ENCODE peak calls at places on chromosomes 11 and 22, in eight cellular contexts. B is activated naive CD4-positive, alpha-beta T cell; A is GM10248; L is HL-60; G is foreskin keratinocyte; W is CD4-positive, CD25-positive, alpha-beta regulatory T cell; E is NB4; S is RCC 7860. I is an unnamed sample.

GRCh38 chr11:93654266-93654665 is 7.2 kb upstream of the CEP295 start:
- DNase-seq in E (no peak), L (peak), B (no peak), A (no peak), S (no peak), W (no peak), G (no peak), I (no peak)

GRCh38 chr11:57370251-57370650 is 10.7 kb downstream of the PRG3 start:
- DNase-seq in S (no peak), B (no peak), L (no peak), A (no peak), E (no peak), W (no peak), G (peak), I (no peak)

GRCh38 chr11:47518212-47518959 is 34.5 kb downstream of the CELF1 start:
- DNase-seq in L (no peak), A (no peak), W (peak), G (no peak), B (no peak), E (no peak), S (no peak), I (no peak)

GRCh38 chr22:42070517-42071422 is at the start of gene NAGA:
- DNase-seq in B (peak), E (peak), W (peak), L (peak), S (peak), A (peak), G (peak), I (peak)

GRCh38 chr11:83827940-83828554 is 541.9 kb upstream of the CCDC90B start:
- DNase-seq in E (peak), L (no peak), W (peak), B (no peak), S (no peak), G (no peak), A (peak), I (peak)

GRCh38 chr22:35914665-35915476 is 113.8 kb downstream of the RBFOX2 start:
- DNase-seq in L (no peak), W (no peak), G (peak), E (peak), B (no peak), A (no peak), S (peak), I (peak)

GRCh38 chr22:32307055-32307454 is 50.6 kb upstream of the RFPL3 start:
- DNase-seq in B (no peak), A (no peak), E (no peak), S (no peak), G (no peak), L (no peak), W (no peak), I (no peak)

GRCh38 chr22:25358421-25359170 is 139.2 kb downstream of the CRYBB2 start:
- DNase-seq in B (no peak), A (no peak), G (no peak), S (no peak), E (no peak), L (no peak), W (no peak), I (no peak)

GRCh38 chr11:126072821-126073594 is 10.3 kb upstream of the CDON start:
- DNase-seq in G (peak), L (no peak), B (no peak), A (no peak), W (no peak), E (no peak), S (no peak), I (no peak)

GRCh38 chr11:118744001-118744400 is 47.0 kb downstream of the DDX6 start:
- DNase-seq in G (no peak), A (no peak), L (no peak), S (no peak), W (no peak), B (no peak), E (no peak), I (no peak)

GRCh38 chr22:46738961-46739870 is 1.2 kb upstream of the CERK start:
- DNase-seq in S (no peak), E (peak), W (peak), G (no peak), L (peak), B (peak), A (no peak), I (peak)

GRCh38 chr22:38850941-38851849 is 7.4 kb upstream of the NPTXR start:
- DNase-seq in B (no peak), S (peak), E (no peak), G (peak), L (no peak), A (no peak), W (no peak), I (peak)

GRCh38 chr22:21941921-21942320 is 10.7 kb downstream of the PPM1F start:
- DNase-seq in W (no peak), E (no peak), B (no peak), A (no peak), G (no peak), L (no peak), S (no peak), I (no peak)

GRCh38 chr22:31937328-31937727 is 7.0 kb upstream of the YWHAH start:
- DNase-seq in A (no peak), W (no peak), L (no peak), E (no peak), S (no peak), B (no peak), G (no peak), I (no peak)

GRCh38 chr11:106668147-106668546 is 350.1 kb downstream of the GUCY1A2 start:
- DNase-seq in L (no peak), A (no peak), B (no peak), E (no peak), S (peak), W (no peak), G (peak), I (no peak)

GRCh38 chr11:35073691-35074382 is 65.1 kb upstream of the CD44 start:
- DNase-seq in A (no peak), B (no peak), L (peak), E (peak), W (no peak), G (peak), S (no peak), I (peak)

GRCh38 chr11:86592659-86593451 is 79.6 kb downstream of the ME3 start:
- DNase-seq in L (peak), W (peak), E (peak), B (peak), S (peak), A (peak), G (peak), I (peak)

GRCh38 chr11:417652-418342 is 3.0 kb upstream of the SIGIRR start:
- DNase-seq in A (no peak), G (no peak), W (no peak), S (no peak), E (no peak), L (no peak), B (no peak), I (no peak)

GRCh38 chr11:19520681-19521080 is 192.0 kb upstream of the NAV2 start:
- DNase-seq in W (no peak), E (no peak), B (no peak), L (no peak), A (no peak), G (no peak), S (no peak), I (no peak)

GRCh38 chr11:14390669-14391068 is 31.7 kb upstream of the RRAS2 start:
- DNase-seq in G (no peak), B (no peak), S (no peak), E (no peak), W (no peak), L (no peak), A (no peak), I (no peak)

GRCh38 chr11:75931124-75931523 is 116.1 kb downstream of the UVRAG start:
- DNase-seq in E (no peak), W (no peak), G (peak), A (no peak), L (no peak), S (no peak), B (no peak), I (peak)

GRCh38 chr22:37566329-37566837 is 6.1 kb downstream of the CDC42EP1 start:
- DNase-seq in W (peak), L (no peak), S (no peak), G (no peak), E (no peak), A (peak), B (peak), I (no peak)

GRCh38 chr11:78492973-78493372 is 75.4 kb upstream of the GAB2 start:
- DNase-seq in L (no peak), B (no peak), E (no peak), G (no peak), A (no peak), W (no peak), S (no peak), I (no peak)

GRCh38 chr11:31790649-31791048 is 20.5 kb downstream of the PAX6 start:
- DNase-seq in S (no peak), A (no peak), B (no peak), L (no peak), W (no peak), E (no peak), G (no peak), I (no peak)

GRCh38 chr11:110106713-110107274 is 13.6 kb downstream of the ZC3H12C start:
- DNase-seq in W (no peak), A (no peak), E (no peak), G (no peak), L (no peak), B (no peak), S (no peak), I (no peak)

GRCh38 chr11:103636232-103636631 is 400.2 kb upstream of the DDI1 start:
- DNase-seq in B (no peak), W (no peak), G (no peak), A (no peak), E (no peak), L (no peak), S (no peak), I (no peak)

GRCh38 chr11:79304599-79305212 is 136.1 kb downstream of the TENM4 start:
- DNase-seq in A (peak), W (peak), S (no peak), E (peak), L (no peak), B (no peak), G (no peak), I (no peak)

GRCh38 chr11:1202776-1203504 is 19.9 kb upstream of the MUC5B start:
- DNase-seq in W (peak), B (peak), E (peak), A (peak), L (peak), G (peak), S (peak), I (no peak)

GRCh38 chr22:20802922-20803553 is 29.1 kb downstream of the SERPIND1 start:
- DNase-seq in S (no peak), A (no peak), E (no peak), B (no peak), L (no peak), G (no peak), W (no peak), I (no peak)